ENCODE peak calls at places on chromosomes 12 and 14, in five cellular contexts. R is aorta; H is CD8-positive, alpha-beta T cell; K is K562; U is effector memory CD4-positive, alpha-beta T cell. X is an unnamed sample. For H3K36me3, the result is how much of the 10 kb centered on the place peaks cover.

GRCh38 chr12:2284857-2285256 is 232.1 kb downstream of the CACNA1C start:
- DNase-seq in R (peak), H (no peak), K (peak), U (no peak), X (peak)

GRCh38 chr12:52691076-52691764 is 11.0 kb upstream of the KRT1 start:
- DNase-seq in R (no peak), H (peak), K (no peak), U (peak), X (peak)

GRCh38 chr14:105857223-105857815 is 330.9 kb downstream of the TMEM121 start:
- DNase-seq in R (peak), H (no peak), K (no peak), U (no peak), X (no peak)

GRCh38 chr14:56271988-56272387 is 153.8 kb downstream of the PELI2 start:
- DNase-seq in R (no peak), H (no peak), K (no peak), U (no peak), X (no peak)

GRCh38 chr12:85781751-85782150 is 54.5 kb downstream of the RASSF9 start:
- DNase-seq in R (no peak), H (no peak), K (no peak), U (no peak), X (no peak)

GRCh38 chr12:9925746-9926393 is 6.3 kb downstream of the CLEC2A start:
- DNase-seq in R (no peak), H (no peak), K (peak), U (no peak), X (peak)

GRCh38 chr12:27501956-27502562 is 21.9 kb upstream of the PPFIBP1 start:
- DNase-seq in R (no peak), H (no peak), K (no peak), U (no peak), X (no peak)

GRCh38 chr14:50619569-50620141 is 48.5 kb downstream of the SAV1 start:
- DNase-seq in R (no peak), H (no peak), K (peak), U (no peak), X (peak)

GRCh38 chr14:106551265-106551664 is 1024.9 kb downstream of the TMEM121 start:
- DNase-seq in R (no peak), H (no peak), K (peak), U (no peak), X (no peak)

GRCh38 chr12:3680919-3681594 is 71.9 kb downstream of the CRACR2A start:
- DNase-seq in R (no peak), H (no peak), K (no peak), U (no peak), X (no peak)

GRCh38 chr12:11666651-11667050 is 17.2 kb downstream of the ETV6 start:
- DNase-seq in R (no peak), H (no peak), K (no peak), U (no peak), X (peak)

GRCh38 chr12:76083761-76084276 is 666 bp downstream of the NAP1L1 start:
- DNase-seq in R (peak), H (peak), K (peak), U (peak), X (peak)

GRCh38 chr12:104764225-104765073 is 193.6 kb downstream of the SLC41A2 start:
- DNase-seq in R (no peak), H (no peak), K (no peak), U (no peak), X (no peak)

GRCh38 chr14:45246151-45246550 is 6.9 kb downstream of the MIS18BP1 start:
- DNase-seq in R (no peak), H (no peak), K (no peak), U (no peak), X (no peak)

GRCh38 chr14:101197595-101198397 is 294.3 kb upstream of the RTL1 start:
- DNase-seq in R (peak), H (no peak), K (no peak), U (no peak), X (no peak)

GRCh38 chr12:107404981-107405380 is 280.6 kb upstream of the PWP1 start:
- DNase-seq in R (no peak), H (no peak), K (peak), U (no peak), X (peak)

GRCh38 chr12:27965966-27966365 is 6.6 kb downstream of the PTHLH start:
- DNase-seq in R (no peak), H (no peak), K (no peak), U (no peak), X (no peak)

GRCh38 chr14:75150150-75150549 is 23.3 kb upstream of the NEK9 start:
- DNase-seq in R (no peak), H (no peak), K (no peak), U (no peak), X (no peak)

GRCh38 chr12:21644516-21644915 is 13.1 kb downstream of the LDHB start:
- DNase-seq in R (no peak), H (no peak), K (no peak), U (no peak), X (no peak)

GRCh38 chr12:25328082-25328712 is 77.5 kb upstream of the KRAS start:
- DNase-seq in R (no peak), H (no peak), K (no peak), U (no peak), X (no peak)

GRCh38 chr14:86035882-86036281 is 505.9 kb downstream of the FLRT2 start:
- DNase-seq in R (no peak), H (no peak), K (peak), U (no peak), X (peak)

GRCh38 chr14:104728631-104729030 is 4.6 kb downstream of the ADSS1 start:
- DNase-seq in R (no peak), H (no peak), K (no peak), U (no peak), X (no peak)

GRCh38 chr12:124992874-124993567 is 424 bp upstream of the BRI3BP start:
- DNase-seq in R (no peak), H (peak), K (peak), U (peak), X (peak)

GRCh38 chr12:53200458-53201169 is 6.4 kb downstream of the ITGB7 start:
- DNase-seq in R (no peak), H (no peak), K (peak), U (no peak), X (no peak)

GRCh38 chr12:39804479-39805241 is 185.1 kb upstream of the ABCD2 start:
- DNase-seq in R (no peak), H (no peak), K (no peak), U (no peak), X (peak)

GRCh38 chr14:39342768-39343167 is 89.5 kb downstream of the FBXO33 start:
- DNase-seq in R (no peak), H (no peak), K (no peak), U (no peak), X (no peak)

GRCh38 chr12:90851800-90852718 is 102.9 kb downstream of the CCER1 start:
- DNase-seq in R (no peak), H (no peak), K (no peak), U (no peak), X (no peak)

GRCh38 chr12:131674373-131674772 is 36.5 kb upstream of the SFSWAP start:
- DNase-seq in R (peak), H (no peak), K (no peak), U (no peak), X (no peak)

GRCh38 chr14:36217732-36218131 is 41.2 kb upstream of the PTCSC3 start:
- DNase-seq in R (no peak), H (no peak), K (no peak), U (no peak), X (no peak)

GRCh38 chr14:87567926-87568325 is 425.1 kb downstream of the GALC start:
- DNase-seq in R (no peak), H (no peak), K (no peak), U (no peak), X (no peak)

GRCh38 chr12:78622529-78623221 is 241.9 kb upstream of the SYT1 start:
- DNase-seq in R (no peak), H (no peak), K (no peak), U (no peak), X (no peak)

GRCh38 chr12:132559652-132560420 is 50.5 kb downstream of the LRCOL1 start:
- DNase-seq in R (no peak), H (no peak), K (peak), U (no peak), X (peak)

GRCh38 chr12:75981773-75982564 is 49.6 kb downstream of the PHLDA1 start:
- DNase-seq in R (no peak), H (no peak), K (peak), U (no peak), X (no peak)

GRCh38 chr14:103130965-103131364 is 7.7 kb downstream of the TNFAIP2 start:
- DNase-seq in R (no peak), H (no peak), K (no peak), U (no peak), X (no peak)

GRCh38 chr14:103127861-103128598 is 4.8 kb downstream of the TNFAIP2 start:
- DNase-seq in R (peak), H (no peak), K (no peak), U (no peak), X (no peak)

GRCh38 chr14:103130017-103130764 is 6.9 kb downstream of the TNFAIP2 start:
- DNase-seq in R (no peak), H (no peak), K (no peak), U (no peak), X (no peak)

GRCh38 chr14:103128631-103129300 is 5.5 kb downstream of the TNFAIP2 start:
- DNase-seq in R (peak), H (no peak), K (no peak), U (no peak), X (no peak)

DNA sequence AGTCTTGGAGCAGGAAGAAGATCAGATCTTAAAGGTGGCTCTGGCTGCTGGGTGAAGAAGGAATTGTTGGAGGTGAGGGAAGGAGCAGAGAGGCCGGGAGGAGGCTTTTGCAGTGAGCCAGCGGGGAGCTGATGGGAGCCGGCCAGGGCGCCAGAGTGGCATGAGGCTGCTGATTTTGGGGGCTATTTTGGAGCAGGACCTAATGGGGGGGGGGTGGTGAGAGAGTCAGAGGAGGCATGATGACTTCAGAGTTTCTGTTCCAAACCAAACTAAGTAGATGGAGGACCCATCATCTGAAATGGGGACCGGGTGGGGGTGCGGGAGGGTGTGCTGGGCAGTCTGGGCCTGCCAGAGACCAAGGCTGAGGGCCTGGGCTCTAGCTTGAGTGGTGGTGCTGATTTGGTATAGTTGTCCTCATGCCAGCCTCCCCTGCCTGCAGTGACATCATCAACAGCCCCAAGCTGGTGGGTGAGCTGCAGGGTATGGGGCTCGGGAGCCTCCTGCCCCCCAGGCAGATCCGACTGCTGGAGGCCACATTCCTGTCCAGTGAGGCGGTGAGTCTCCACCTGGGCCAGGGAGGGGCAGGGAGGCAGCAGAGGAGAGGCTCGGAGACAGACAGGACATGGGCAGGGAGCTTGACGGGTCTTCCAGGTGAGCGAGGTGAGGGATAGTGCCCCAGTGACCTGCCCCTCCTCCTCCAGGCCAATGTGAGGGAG is 6.2 kb downstream of the TNFAIP2 start:
- DNase-seq in R (no peak), H (no peak), K (no peak), U (no peak), X (no peak)
- H3K36me3 ChIP-seq in R (under half), H (under half), K (half or more), U (under half), X (under half)

GRCh38 chr12:51065530-51065929 is 17.4 kb downstream of the LETMD1 start:
- DNase-seq in R (no peak), H (no peak), K (no peak), U (no peak), X (no peak)

GRCh38 chr12:51062631-51063397 is 14.7 kb downstream of the LETMD1 start:
- DNase-seq in R (no peak), H (no peak), K (no peak), U (no peak), X (no peak)

GRCh38 chr12:51070004-51070403 is 13.4 kb downstream of the CSRNP2 start:
- DNase-seq in R (no peak), H (no peak), K (peak), U (no peak), X (no peak)

GRCh38 chr12:51067771-51068170 is 15.6 kb downstream of the CSRNP2 start:
- DNase-seq in R (no peak), H (no peak), K (peak), U (no peak), X (no peak)

DNA sequence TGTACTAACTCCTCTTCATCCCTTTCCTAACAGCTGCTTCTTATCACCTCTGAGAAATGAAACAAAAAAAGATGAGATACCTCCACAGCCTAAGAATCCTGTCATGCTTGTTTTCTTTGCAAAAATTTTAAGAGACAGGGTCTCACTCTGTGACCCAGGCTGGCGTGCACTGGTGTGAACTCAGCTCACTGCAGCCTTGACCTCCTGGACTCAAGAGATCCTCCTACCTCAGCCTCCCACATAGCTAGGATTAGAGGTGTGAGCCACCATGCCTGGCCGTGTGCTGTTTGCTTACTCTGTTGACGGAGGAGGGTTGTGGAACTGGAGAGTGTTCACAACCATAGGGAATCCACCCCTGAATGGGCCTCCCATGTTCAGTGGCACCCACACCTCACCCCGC is 16.2 kb downstream of the CSRNP2 start:
- DNase-seq in R (no peak), H (no peak), K (no peak), U (no peak), X (no peak)
- H3K36me3 ChIP-seq in R (under half), H (under half), K (half or more), U (half or more), X (half or more)

GRCh38 chr12:15550778-15551177 is 228.5 kb downstream of the PTPRO start:
- DNase-seq in R (no peak), H (no peak), K (no peak), U (no peak), X (no peak)
- H3K36me3 ChIP-seq in R (under half), H (under half), K (under half), U (under half), X (under half)

DNA sequence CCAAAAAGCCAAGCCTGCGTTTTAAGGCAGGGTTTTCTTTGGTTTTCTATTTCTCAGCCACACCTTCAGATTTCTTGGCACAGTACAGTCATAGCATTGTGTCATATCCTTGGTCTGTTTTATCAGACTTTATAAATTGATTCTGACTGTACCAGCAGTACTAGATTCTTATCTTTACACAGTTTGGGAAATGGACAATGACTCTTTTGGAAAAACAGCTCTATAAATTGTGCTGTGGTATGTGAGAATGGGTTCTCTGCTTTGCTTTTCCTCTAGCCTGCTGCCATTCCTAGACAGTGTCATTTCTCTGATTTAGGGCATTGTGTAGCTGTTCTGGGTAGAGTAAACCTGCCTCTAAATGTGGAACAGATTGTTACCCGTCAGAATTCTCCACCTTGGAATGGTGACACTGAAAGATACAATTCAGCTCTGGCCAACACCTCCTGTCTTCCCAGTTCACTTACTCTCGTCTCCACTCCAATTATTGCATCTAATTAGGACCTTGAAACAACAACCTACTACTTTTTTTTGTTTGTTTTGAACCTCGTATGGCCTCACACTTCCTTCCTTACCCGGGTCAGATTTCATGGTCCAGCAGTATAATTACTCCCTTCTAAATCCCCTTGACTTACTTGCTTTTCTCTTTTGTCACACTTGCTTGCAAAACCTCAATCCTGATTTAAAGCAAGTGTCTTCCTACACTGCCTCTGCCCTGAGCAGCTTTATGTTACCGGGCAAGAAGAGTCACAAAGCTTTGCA is 226.3 kb downstream of the ERC1 start:
- DNase-seq in R (no peak), H (no peak), K (no peak), U (no peak), X (no peak)
- H3K36me3 ChIP-seq in R (under half), H (under half), K (under half), U (under half), X (under half)

GRCh38 chr14:67831122-67831521 is 11.5 kb downstream of the RAD51B start:
- DNase-seq in R (no peak), H (no peak), K (no peak), U (no peak), X (no peak)
- H3K36me3 ChIP-seq in R (under half), H (under half), K (under half), U (under half), X (under half)

GRCh38 chr12:122516544-122517361 is 10.0 kb downstream of the RSRC2 start:
- DNase-seq in R (no peak), H (no peak), K (no peak), U (no peak), X (no peak)
- H3K36me3 ChIP-seq in R (under half), H (half or more), K (half or more), U (half or more), X (half or more)

X was measured in GM23338.